ENCODE peak calls at places on chromosomes 3 and 15, in seven cellular contexts. H, O, X, A, T, M and V are unnamed samples.
A peak's percentile ranks its signal among the peaks of the same experiment; 100 is the strongest.

GRCh38 chr3:197392961-197393360 is 94.5 kb upstream of the DLG1 start:
- DNase-seq in H (peak; percentile 7), O (no peak), X (no peak), A (no peak), T (no peak), M (no peak), V (no peak)

GRCh38 chr3:47849186-47850061 is 46.5 kb downstream of the DHX30 start:
- DNase-seq in H (no peak), O (no peak), X (no peak), A (peak; percentile 46), T (no peak), M (no peak), V (no peak)

GRCh38 chr3:43998374-43998840 is 243.3 kb upstream of the TOPAZ1 start:
- DNase-seq in H (no peak), O (no peak), X (peak; percentile 10), A (peak; percentile 73), T (no peak), M (peak; percentile 61), V (peak; percentile 56)

GRCh38 chr3:49872801-49873281 is 3.1 kb upstream of the CAMKV start:
- DNase-seq in H (no peak), O (no peak), X (no peak), A (no peak), T (no peak), M (peak; percentile 29), V (no peak)

GRCh38 chr15:25509697-25510096 is 70.9 kb upstream of the UBE3A start:
- DNase-seq in H (no peak), O (no peak), X (no peak), A (no peak), T (no peak), M (no peak), V (no peak)

GRCh38 chr15:84034831-84035753 is 200.5 kb upstream of the GOLGA6L4 start:
- DNase-seq in H (peak; percentile 55), O (no peak), X (peak; percentile 30), A (no peak), T (no peak), M (peak; percentile 65), V (peak; percentile 45)

GRCh38 chr15:31384568-31384967 is 57.9 kb downstream of the KLF13 start:
- DNase-seq in H (no peak), O (no peak), X (no peak), A (no peak), T (no peak), M (no peak), V (no peak)

GRCh38 chr3:159499031-159499793 is 489.4 kb upstream of the IL12A start:
- DNase-seq in H (peak; percentile 49), O (no peak), X (peak; percentile 2), A (no peak), T (peak; percentile 39), M (peak; percentile 37), V (no peak)

GRCh38 chr15:61748529-61748928 is 311.7 kb downstream of the VPS13C start:
- DNase-seq in H (no peak), O (no peak), X (no peak), A (no peak), T (no peak), M (no peak), V (no peak)

GRCh38 chr3:86950717-86951116 is 40.2 kb downstream of the VGLL3 start:
- DNase-seq in H (no peak), O (no peak), X (no peak), A (no peak), T (no peak), M (no peak), V (no peak)
- H2AK5ac ChIP-seq in H (no peak overlapping the region), O (no peak overlapping the region), X (no peak overlapping the region), A (no peak overlapping the region), T (no peak overlapping the region), M (no peak overlapping the region), V (no peak overlapping the region)

DNA sequence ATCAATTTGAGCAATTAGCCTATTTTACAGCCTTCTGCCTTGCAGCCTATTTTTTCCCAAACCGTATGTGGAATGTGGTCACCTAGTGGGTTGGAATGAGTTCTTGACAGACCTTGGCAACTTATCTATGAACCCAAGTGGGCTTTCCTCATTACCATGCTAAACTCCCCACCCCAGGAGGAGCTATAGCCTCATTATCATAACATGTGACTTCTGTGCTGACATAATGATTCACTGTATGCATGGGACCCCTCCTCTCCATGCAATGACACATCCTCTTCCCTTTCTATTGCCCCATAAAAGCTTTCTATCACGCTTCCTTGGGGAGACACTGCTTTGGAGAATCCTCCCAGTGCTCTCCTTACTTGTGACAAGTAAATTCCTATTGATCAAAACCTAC is 83.5 kb upstream of the FHIT start:
- DNase-seq in H (no peak), O (no peak), X (no peak), A (no peak), T (no peak), M (peak; percentile 95), V (no peak)
- H3K18ac ChIP-seq in H (no peak overlapping the region), O (no peak overlapping the region), X (no peak overlapping the region), A (no peak overlapping the region), T (no peak overlapping the region), M (peak overlapping the region; percentile 51), V (no peak overlapping the region)

DNA sequence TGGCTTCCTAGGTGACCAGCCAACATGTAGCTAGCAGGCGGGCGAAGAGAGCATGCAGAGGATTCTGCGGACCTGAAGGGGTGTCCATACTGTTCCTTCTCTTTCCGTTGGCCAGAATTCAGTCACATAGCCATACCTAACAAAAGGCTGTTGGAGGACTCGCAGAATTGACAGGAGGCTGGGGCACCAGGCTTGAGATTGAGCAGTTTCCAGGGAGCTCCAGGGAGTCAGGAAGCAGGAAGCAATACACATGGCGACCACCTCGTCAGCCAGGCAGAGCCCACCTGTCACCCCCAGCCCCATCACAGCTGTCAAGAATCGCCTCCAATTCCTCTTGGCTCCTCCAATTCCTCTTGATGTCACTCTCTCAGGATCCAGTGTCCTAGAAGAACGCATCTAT is 13.2 kb upstream of the DNAJA4 start:
- DNase-seq in H (no peak), O (no peak), X (no peak), A (no peak), T (no peak), M (no peak), V (no peak)
- H2AK5ac ChIP-seq in H (no peak overlapping the region), O (no peak overlapping the region), X (no peak overlapping the region), A (no peak overlapping the region), T (no peak overlapping the region), M (no peak overlapping the region), V (no peak overlapping the region)

DNA sequence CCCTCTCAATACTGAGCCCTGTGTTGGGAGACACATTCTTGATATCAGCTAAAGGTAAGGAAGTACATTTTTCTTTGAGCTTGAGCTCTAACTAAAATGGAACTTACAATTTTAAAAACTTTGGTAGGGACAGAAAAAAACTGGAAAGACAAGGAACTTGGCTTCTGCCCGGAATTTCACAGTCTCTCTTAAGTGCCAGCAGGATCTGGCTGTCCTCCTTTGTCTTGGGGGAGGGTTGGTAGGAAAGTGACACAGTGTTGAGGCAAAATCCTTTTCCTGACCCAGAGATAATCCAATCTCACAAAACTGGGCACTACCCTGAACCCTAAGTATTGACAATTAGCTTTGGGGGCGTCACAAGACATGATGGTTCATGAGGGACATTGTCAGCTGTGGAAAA is 45.3 kb downstream of the ZPLD1 start:
- DNase-seq in H (no peak), O (no peak), X (no peak), A (no peak), T (peak; percentile 0), M (peak; percentile 49), V (no peak)
- H3K18ac ChIP-seq in H (no peak overlapping the region), O (no peak overlapping the region), X (no peak overlapping the region), A (no peak overlapping the region), T (no peak overlapping the region), M (peak overlapping the region; percentile 60), V (no peak overlapping the region)

GRCh38 chr3:192917508-192918274 is at the start of gene MB21D2:
- DNase-seq in H (peak; percentile 80), O (peak; percentile 68), X (peak; percentile 90), A (peak; percentile 69), T (peak; percentile 75), M (peak; percentile 91), V (peak; percentile 67)

GRCh38 chr3:192915306-192915705 is 2.4 kb downstream of the MB21D2 start:
- DNase-seq in H (peak; percentile 68), O (peak; percentile 45), X (peak; percentile 65), A (no peak), T (peak; percentile 8), M (peak; percentile 89), V (peak; percentile 55)

GRCh38 chr3:192915724-192916123 is 1.9 kb downstream of the MB21D2 start:
- DNase-seq in H (peak; percentile 36), O (no peak), X (peak; percentile 54), A (no peak), T (no peak), M (no peak), V (no peak)

GRCh38 chr3:192917258-192917507 is 473 bp downstream of the MB21D2 start:
- DNase-seq in H (no peak), O (no peak), X (no peak), A (no peak), T (no peak), M (no peak), V (no peak)

DNA sequence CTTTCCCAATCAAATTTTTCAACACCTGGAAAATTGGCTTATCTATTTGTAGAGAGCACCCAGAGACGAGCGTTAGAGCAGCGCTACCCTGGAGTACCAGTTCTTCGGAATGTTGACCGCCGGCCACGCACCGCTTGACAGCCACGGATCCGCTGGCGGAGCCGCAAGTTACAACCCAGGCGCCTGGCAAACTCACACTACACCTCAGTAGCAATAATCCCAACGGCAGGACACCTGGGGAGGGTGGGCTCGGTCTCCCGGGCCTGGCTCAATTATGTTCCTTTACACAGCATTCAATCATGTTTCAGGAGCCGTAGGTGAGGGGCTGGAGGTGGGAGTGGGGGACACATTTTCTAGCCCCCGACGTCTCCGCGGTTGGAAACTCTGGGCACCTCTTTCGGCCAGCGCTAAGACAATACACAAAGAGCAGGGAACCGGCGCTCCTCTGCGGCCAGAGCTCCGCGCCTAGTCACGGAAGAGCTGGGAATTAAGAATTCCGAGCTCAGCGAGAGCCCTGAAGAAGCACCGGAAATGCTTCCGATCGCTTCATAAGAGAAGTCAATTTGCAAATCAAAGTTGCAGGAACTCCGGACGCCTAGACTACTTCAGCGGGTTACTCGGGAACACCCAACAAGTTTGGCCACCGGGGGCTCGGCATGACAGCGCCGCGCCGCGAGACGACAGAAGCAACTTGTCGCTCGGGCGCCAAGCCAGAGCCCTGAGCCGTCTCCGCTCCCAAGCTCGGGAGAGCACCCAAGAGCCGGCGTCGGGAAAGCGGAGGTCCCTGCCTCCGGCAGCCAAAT is 1.0 kb downstream of the MB21D2 start:
- DNase-seq in H (peak; percentile 73), O (peak; percentile 58), X (peak; percentile 81), A (peak; percentile 75), T (peak; percentile 73), M (peak; percentile 91), V (peak; percentile 82)
- H2AK5ac ChIP-seq in H (no peak overlapping the region), O (peak overlapping the region; percentile 38), X (no peak overlapping the region), A (peak overlapping the region; percentile 82), T (no peak overlapping the region), M (no peak overlapping the region), V (no peak overlapping the region)

GRCh38 chr15:96504371-96504770 is 173.9 kb downstream of the NR2F2 start:
- DNase-seq in H (no peak), O (no peak), X (no peak), A (no peak), T (no peak), M (no peak), V (no peak)
- H3K18ac ChIP-seq in H (no peak overlapping the region), O (no peak overlapping the region), X (no peak overlapping the region), A (no peak overlapping the region), T (no peak overlapping the region), M (no peak overlapping the region), V (no peak overlapping the region)